ENCODE peak calls at places on chromosome 5, in six cellular contexts. One of them, this sample, is unnamed.

GRCh38 chr5:79107020-79107796 is 4.4 kb upstream of the BHMT start:
- DNase-seq in HepG2: no peak
- DNase-seq in H1: no peak
- DNase-seq in GM12891: no peak
- DNase-seq in GM12878: no peak
- DNase-seq in K562: no peak
- DNase-seq in this sample: no peak

GRCh38 chr5:56412601-56413379 is 179.7 kb upstream of the ANKRD55 start:
- DNase-seq in HepG2: no peak
- DNase-seq in H1: no peak
- DNase-seq in GM12891: peak; percentile 25
- DNase-seq in GM12878: peak; percentile 80
- DNase-seq in K562: no peak
- DNase-seq in this sample: peak; percentile 36

GRCh38 chr5:39376293-39376714 is 12.0 kb upstream of the C9 start:
- DNase-seq in HepG2: peak; percentile 57
- DNase-seq in H1: peak; percentile 58
- DNase-seq in GM12891: no peak
- DNase-seq in GM12878: no peak
- DNase-seq in K562: peak; percentile 77
- DNase-seq in this sample: no peak

GRCh38 chr5:141186897-141187512 is at the start of gene PCDHB9:
- DNase-seq in HepG2: peak; percentile 17
- DNase-seq in H1: peak; percentile 80
- DNase-seq in GM12891: no peak
- DNase-seq in GM12878: no peak
- DNase-seq in K562: peak; percentile 37
- DNase-seq in this sample: no peak

GRCh38 chr5:129771058-129771838 is 23.4 kb downstream of the MINAR2 start:
- DNase-seq in HepG2: peak; percentile 59
- DNase-seq in H1: peak; percentile 70
- DNase-seq in GM12891: no peak
- DNase-seq in GM12878: peak; percentile 4
- DNase-seq in K562: peak; percentile 49
- DNase-seq in this sample: peak; percentile 10

GRCh38 chr5:16544607-16545374 is 72.0 kb downstream of the RETREG1 start:
- DNase-seq in HepG2: no peak
- DNase-seq in H1: no peak
- DNase-seq in GM12891: no peak
- DNase-seq in GM12878: no peak
- DNase-seq in K562: no peak
- DNase-seq in this sample: no peak

GRCh38 chr5:176818391-176819098 is 8.2 kb downstream of the UNC5A start:
- DNase-seq in HepG2: peak; percentile 42
- DNase-seq in H1: no peak
- DNase-seq in GM12891: no peak
- DNase-seq in GM12878: peak; percentile 34
- DNase-seq in K562: no peak
- DNase-seq in this sample: no peak

GRCh38 chr5:55645304-55645703 is 66.8 kb downstream of the SLC38A9 start:
- DNase-seq in HepG2: no peak
- DNase-seq in H1: no peak
- DNase-seq in GM12891: no peak
- DNase-seq in GM12878: no peak
- DNase-seq in K562: no peak
- DNase-seq in this sample: no peak

GRCh38 chr5:113118765-113119164 is 142.2 kb downstream of the DCP2 start:
- DNase-seq in HepG2: no peak
- DNase-seq in H1: no peak
- DNase-seq in GM12891: no peak
- DNase-seq in GM12878: no peak
- DNase-seq in K562: no peak
- DNase-seq in this sample: no peak

GRCh38 chr5:176573564-176574296 is 24.6 kb downstream of the CDHR2 start:
- DNase-seq in HepG2: peak; percentile 38
- DNase-seq in H1: peak; percentile 96
- DNase-seq in GM12891: peak; percentile 86
- DNase-seq in GM12878: no peak
- DNase-seq in K562: peak; percentile 84
- DNase-seq in this sample: peak; percentile 87

GRCh38 chr5:60789541-60789940 is 54.5 kb downstream of the ELOVL7 start:
- DNase-seq in HepG2: no peak
- DNase-seq in H1: no peak
- DNase-seq in GM12891: no peak
- DNase-seq in GM12878: no peak
- DNase-seq in K562: no peak
- DNase-seq in this sample: no peak

GRCh38 chr5:60788863-60789513 is 55.1 kb downstream of the ELOVL7 start:
- DNase-seq in HepG2: no peak
- DNase-seq in H1: no peak
- DNase-seq in GM12891: no peak
- DNase-seq in GM12878: no peak
- DNase-seq in K562: no peak
- DNase-seq in this sample: no peak

GRCh38 chr5:60794691-60795090 is 49.4 kb downstream of the ELOVL7 start:
- DNase-seq in HepG2: no peak
- DNase-seq in H1: no peak
- DNase-seq in GM12891: no peak
- DNase-seq in GM12878: no peak
- DNase-seq in K562: no peak
- DNase-seq in this sample: no peak

GRCh38 chr5:60797482-60798153 is 46.5 kb downstream of the ELOVL7 start:
- DNase-seq in HepG2: no peak
- DNase-seq in H1: no peak
- DNase-seq in GM12891: no peak
- DNase-seq in GM12878: no peak
- DNase-seq in K562: no peak
- DNase-seq in this sample: no peak

DNA sequence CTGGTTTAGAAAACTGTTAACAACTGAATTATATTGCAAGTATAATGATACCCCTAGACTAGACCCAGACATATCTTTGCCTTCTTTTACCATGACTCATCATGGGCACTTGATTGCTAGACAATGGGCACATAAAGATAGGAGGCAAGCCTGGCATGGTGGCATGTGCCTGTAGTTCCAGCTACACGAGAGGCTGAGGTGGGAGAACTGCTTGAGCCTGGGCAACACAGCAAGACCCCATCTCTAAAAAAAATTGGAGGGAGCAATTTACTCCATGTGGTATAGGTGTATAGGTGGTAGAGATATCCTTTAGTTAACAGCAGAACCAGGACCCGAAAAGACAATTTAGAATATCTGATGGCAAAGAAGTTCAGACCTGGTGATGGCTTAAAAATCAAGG is 51.6 kb downstream of the ELOVL7 start:
- DNase-seq in HepG2: no peak
- DNase-seq in H1: no peak
- DNase-seq in GM12891: no peak
- DNase-seq in GM12878: no peak
- DNase-seq in K562: no peak
- DNase-seq in this sample: no peak
- TF ChIP-seq TAF1 in HepG2: no peak
- TF ChIP-seq TAF1 in H1: no peak
- TF ChIP-seq TAF1 in GM12891: no peak
- TF ChIP-seq TAF1 in GM12878: no peak
- TF ChIP-seq TAF1 in K562: no peak
- TF ChIP-seq TAF1 in this sample: no peak

GRCh38 chr5:149581192-149581861 is at the start of gene ARHGEF37:
- DNase-seq in HepG2: peak; percentile 12
- DNase-seq in H1: peak; percentile 73
- DNase-seq in GM12891: peak; percentile 22
- DNase-seq in GM12878: no peak
- DNase-seq in K562: no peak
- DNase-seq in this sample: no peak
- TF ChIP-seq POLR2AphosphoS5 in HepG2: no peak
- TF ChIP-seq POLR2AphosphoS5 in H1: no peak
- TF ChIP-seq POLR2AphosphoS5 in GM12891: no peak
- TF ChIP-seq POLR2AphosphoS5 in GM12878: no peak
- TF ChIP-seq POLR2AphosphoS5 in K562: no peak
- TF ChIP-seq POLR2AphosphoS5 in this sample: no peak

GRCh38 chr5:126681970-126682369 is 81.2 kb downstream of the PHAX start:
- DNase-seq in HepG2: no peak
- DNase-seq in H1: no peak
- DNase-seq in GM12891: no peak
- DNase-seq in GM12878: no peak
- DNase-seq in K562: no peak
- DNase-seq in this sample: no peak

GRCh38 chr5:126683912-126684311 is 83.2 kb downstream of the PHAX start:
- DNase-seq in HepG2: no peak
- DNase-seq in H1: no peak
- DNase-seq in GM12891: no peak
- DNase-seq in GM12878: no peak
- DNase-seq in K562: no peak
- DNase-seq in this sample: no peak

GRCh38 chr5:126677101-126677500 is 76.4 kb downstream of the PHAX start:
- DNase-seq in HepG2: no peak
- DNase-seq in H1: no peak
- DNase-seq in GM12891: no peak
- DNase-seq in GM12878: no peak
- DNase-seq in K562: peak; percentile 67
- DNase-seq in this sample: no peak

GRCh38 chr5:126676195-126676624 is 75.5 kb downstream of the PHAX start:
- DNase-seq in HepG2: peak; percentile 66
- DNase-seq in H1: peak; percentile 62
- DNase-seq in GM12891: peak; percentile 57
- DNase-seq in GM12878: peak; percentile 68
- DNase-seq in K562: peak; percentile 85
- DNase-seq in this sample: peak; percentile 44

DNA sequence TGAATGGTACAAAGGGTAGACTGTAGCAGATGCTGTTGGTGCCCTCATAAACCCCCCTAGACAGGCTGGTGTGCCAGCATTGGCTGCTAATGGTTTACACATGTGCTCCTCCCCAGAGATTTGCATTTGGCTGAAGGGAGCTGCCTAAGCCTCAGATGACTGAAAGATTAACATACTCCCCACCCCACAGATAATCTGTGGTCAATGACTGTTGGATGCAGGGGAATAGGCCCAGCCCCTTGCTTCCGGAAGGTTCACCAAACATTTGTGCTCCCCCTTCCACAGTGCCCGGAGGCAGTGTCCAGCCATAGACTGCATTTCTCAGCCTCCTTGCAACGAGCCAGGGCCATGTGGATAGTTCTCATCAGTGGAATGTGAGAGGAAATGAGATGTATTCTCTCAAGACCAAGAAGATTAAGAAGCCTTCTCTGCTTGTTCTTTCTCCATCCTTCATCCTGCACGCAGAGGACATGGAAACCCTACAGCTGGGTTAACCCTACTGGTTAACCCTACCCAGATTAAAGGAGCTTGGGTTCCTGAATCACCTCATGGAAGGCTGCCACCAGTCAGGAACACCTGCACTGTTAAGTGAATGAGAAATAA is 79.6 kb downstream of the PHAX start:
- DNase-seq in HepG2: no peak
- DNase-seq in H1: no peak
- DNase-seq in GM12891: no peak
- DNase-seq in GM12878: peak; percentile 63
- DNase-seq in K562: peak; percentile 89
- DNase-seq in this sample: no peak
- TF ChIP-seq POLR2A in HepG2: no peak
- TF ChIP-seq POLR2A in H1: no peak
- TF ChIP-seq POLR2A in GM12891: peak; percentile 41
- TF ChIP-seq POLR2A in GM12878: no peak
- TF ChIP-seq POLR2A in K562: peak; percentile 78
- TF ChIP-seq POLR2A in this sample: no peak

GRCh38 chr5:123610665-123611406 is 98.9 kb downstream of the CSNK1G3 start:
- DNase-seq in HepG2: peak; percentile 54
- DNase-seq in H1: no peak
- DNase-seq in GM12891: no peak
- DNase-seq in GM12878: peak; percentile 17
- DNase-seq in K562: peak; percentile 59
- DNase-seq in this sample: no peak
- TF ChIP-seq TAF1 in HepG2: no peak
- TF ChIP-seq TAF1 in H1: no peak
- TF ChIP-seq TAF1 in GM12891: no peak
- TF ChIP-seq TAF1 in GM12878: no peak
- TF ChIP-seq TAF1 in K562: no peak
- TF ChIP-seq TAF1 in this sample: no peak

GRCh38 chr5:179862296-179862695 is 3.7 kb upstream of the MRNIP start:
- DNase-seq in HepG2: no peak
- DNase-seq in H1: no peak
- DNase-seq in GM12891: no peak
- DNase-seq in GM12878: no peak
- DNase-seq in K562: no peak
- DNase-seq in this sample: no peak

GRCh38 chr5:179865471-179866240 is 7.0 kb upstream of the MRNIP start:
- DNase-seq in HepG2: no peak
- DNase-seq in H1: no peak
- DNase-seq in GM12891: no peak
- DNase-seq in GM12878: no peak
- DNase-seq in K562: no peak
- DNase-seq in this sample: no peak

GRCh38 chr5:179864686-179865085 is 6.1 kb upstream of the MRNIP start:
- DNase-seq in HepG2: no peak
- DNase-seq in H1: no peak
- DNase-seq in GM12891: no peak
- DNase-seq in GM12878: no peak
- DNase-seq in K562: no peak
- DNase-seq in this sample: no peak

GRCh38 chr5:179862891-179863290 is 4.3 kb upstream of the MRNIP start:
- DNase-seq in HepG2: no peak
- DNase-seq in H1: no peak
- DNase-seq in GM12891: no peak
- DNase-seq in GM12878: no peak
- DNase-seq in K562: no peak
- DNase-seq in this sample: no peak

DNA sequence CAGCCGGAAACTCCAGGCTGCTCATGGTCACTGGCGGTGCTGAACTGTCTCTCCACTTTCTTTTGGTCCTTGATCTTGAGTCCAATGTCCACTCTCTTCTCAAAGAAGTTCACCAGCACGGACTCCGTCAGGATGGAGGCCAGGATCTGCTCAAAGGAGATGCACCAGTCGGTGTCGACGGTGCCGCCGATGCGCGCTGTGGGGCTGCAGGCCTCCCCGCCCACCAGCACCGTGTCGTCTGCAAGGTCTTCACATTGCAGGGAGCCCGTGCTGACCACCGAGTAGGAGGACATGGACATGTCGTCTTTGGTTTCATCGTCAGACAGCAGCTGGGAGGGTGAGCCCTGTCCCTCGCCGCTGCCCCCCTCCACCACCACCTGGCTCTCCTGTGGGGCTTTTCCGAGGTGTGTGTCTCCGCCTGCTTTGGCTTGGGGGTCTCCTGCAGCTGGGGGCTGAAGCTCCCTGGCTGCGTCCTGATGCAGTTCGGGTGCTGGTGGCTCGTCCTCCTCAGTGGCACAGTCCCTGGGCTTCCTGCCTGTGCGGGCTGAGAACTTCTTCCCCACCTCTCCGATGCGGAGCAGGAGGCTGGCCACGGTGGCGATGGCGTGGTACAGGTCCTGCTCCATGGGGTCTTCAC is 5.0 kb upstream of the MRNIP start:
- DNase-seq in HepG2: no peak
- DNase-seq in H1: no peak
- DNase-seq in GM12891: no peak
- DNase-seq in GM12878: no peak
- DNase-seq in K562: no peak
- DNase-seq in this sample: no peak
- TF ChIP-seq POLR2AphosphoS5 in HepG2: no peak
- TF ChIP-seq POLR2AphosphoS5 in H1: no peak
- TF ChIP-seq POLR2AphosphoS5 in GM12891: no peak
- TF ChIP-seq POLR2AphosphoS5 in GM12878: no peak
- TF ChIP-seq POLR2AphosphoS5 in K562: no peak
- TF ChIP-seq POLR2AphosphoS5 in this sample: no peak

This sample was measured in GM12892.